ENCODE peak calls at places on chromosomes 3 and 15, in nine cellular contexts. X is bronchial epithelial cell, S is fibroblast of villous mesenchyme, M is breast epithelium, H is pancreas, F is PC-3, O is left ventricle myocardium inferior, V is K562, I is endothelial cell of umbilical vein. E is an unnamed sample.

GRCh38 chr15:95742836-95743235 is 587.7 kb upstream of the NR2F2 start:
- DNase-seq in H (no peak), I (peak; percentile 38), O (no peak), F (no peak), X (peak; percentile 68), V (no peak), M (no peak), S (no peak), E (no peak)

GRCh38 chr3:187989458-187990153 is 164.4 kb upstream of the LPP start:
- DNase-seq in X (no peak), M (no peak), H (no peak), F (no peak), V (no peak), O (no peak), S (no peak), I (no peak), E (peak; percentile 34)

GRCh38 chr3:182800508-182800907 is 7.2 kb downstream of the ATP11B start:
- DNase-seq in I (no peak), O (no peak), F (no peak), X (no peak), S (no peak), H (no peak), V (no peak), M (no peak), E (no peak)

GRCh38 chr3:183427206-183428139 is 946 bp downstream of the MCF2L2 start:
- DNase-seq in I (no peak), X (no peak), V (no peak), H (no peak), F (no peak), S (no peak), O (no peak), M (no peak), E (no peak)

GRCh38 chr3:101119535-101119934 is 126.3 kb upstream of the ABI3BP start:
- DNase-seq in M (no peak), F (peak; percentile 61), S (peak; percentile 59), I (no peak), H (no peak), X (peak; percentile 48), O (no peak), V (no peak), E (no peak)

GRCh38 chr3:23035927-23036640 is 167.0 kb upstream of the UBE2E2 start:
- DNase-seq in I (no peak), X (peak; percentile 68), S (no peak), V (no peak), M (no peak), H (no peak), F (peak; percentile 43), O (no peak), E (no peak)

GRCh38 chr3:114756506-114757279 is 390.4 kb downstream of the ZBTB20 start:
- DNase-seq in O (no peak), X (peak; percentile 57), S (peak; percentile 35), F (no peak), V (no peak), I (no peak), H (peak; percentile 38), M (no peak), E (no peak)

GRCh38 chr3:48268936-48269551 is 28.1 kb downstream of the ZNF589 start:
- DNase-seq in I (no peak), S (peak; percentile 17), X (peak; percentile 75), O (no peak), H (no peak), M (no peak), V (no peak), F (no peak), E (peak; percentile 60)

GRCh38 chr3:40691598-40691905 is 166.8 kb downstream of the ZNF621 start:
- DNase-seq in F (peak; percentile 24), V (no peak), M (no peak), H (no peak), S (no peak), I (peak; percentile 16), X (no peak), O (no peak), E (no peak)

GRCh38 chr3:123440181-123440580 is 8.7 kb downstream of the ADCY5 start:
- DNase-seq in S (no peak), O (no peak), X (no peak), M (no peak), V (no peak), H (no peak), I (no peak), F (no peak), E (no peak)

GRCh38 chr3:123392368-123392767 is 56.5 kb downstream of the ADCY5 start:
- DNase-seq in I (no peak), S (no peak), O (no peak), H (no peak), F (no peak), M (no peak), V (no peak), X (no peak), E (no peak)

GRCh38 chr3:162491957-162492356 is 995.3 kb downstream of the OTOL1 start:
- DNase-seq in H (no peak), V (no peak), M (no peak), S (peak; percentile 54), F (peak; percentile 42), O (no peak), I (no peak), X (no peak), E (no peak)

GRCh38 chr3:162492446-162493081 is 996.0 kb downstream of the OTOL1 start:
- DNase-seq in M (no peak), V (no peak), X (no peak), H (no peak), O (no peak), F (peak; percentile 75), S (peak; percentile 87), I (no peak), E (no peak)

GRCh38 chr3:162487138-162487537 is 990.5 kb downstream of the OTOL1 start:
- DNase-seq in V (no peak), X (peak; percentile 10), I (no peak), F (peak; percentile 28), H (no peak), O (no peak), M (no peak), S (peak; percentile 7), E (no peak)

DNA sequence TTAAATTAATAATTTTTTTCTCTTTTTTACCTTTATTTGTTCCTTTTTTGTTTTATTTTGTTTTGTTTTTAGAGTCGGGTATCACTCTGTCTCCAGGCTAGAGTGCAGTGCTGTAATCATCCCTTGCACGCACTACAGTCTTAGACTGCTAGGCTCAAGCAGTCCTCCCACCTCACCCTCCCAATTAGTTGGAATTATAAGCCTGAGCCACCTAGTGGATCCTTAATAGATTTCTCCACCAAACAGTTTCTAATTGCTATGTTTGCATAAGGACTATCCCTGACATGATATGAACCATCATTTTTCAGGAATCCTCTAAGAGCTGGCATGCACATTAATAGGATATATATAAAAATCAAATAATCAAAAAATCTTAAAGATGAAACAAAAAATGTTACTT is 993.2 kb downstream of the OTOL1 start:
- DNase-seq in H (no peak), V (no peak), S (peak; percentile 39), I (no peak), O (no peak), X (no peak), M (no peak), F (peak; percentile 53), E (no peak)
- TF ChIP-seq CTCF in H (no peak), V (no peak), S (peak; percentile 43), I (no peak), O (no peak), X (no peak), M (no peak), F (peak; percentile 57), E (peak; percentile 10)

DNA sequence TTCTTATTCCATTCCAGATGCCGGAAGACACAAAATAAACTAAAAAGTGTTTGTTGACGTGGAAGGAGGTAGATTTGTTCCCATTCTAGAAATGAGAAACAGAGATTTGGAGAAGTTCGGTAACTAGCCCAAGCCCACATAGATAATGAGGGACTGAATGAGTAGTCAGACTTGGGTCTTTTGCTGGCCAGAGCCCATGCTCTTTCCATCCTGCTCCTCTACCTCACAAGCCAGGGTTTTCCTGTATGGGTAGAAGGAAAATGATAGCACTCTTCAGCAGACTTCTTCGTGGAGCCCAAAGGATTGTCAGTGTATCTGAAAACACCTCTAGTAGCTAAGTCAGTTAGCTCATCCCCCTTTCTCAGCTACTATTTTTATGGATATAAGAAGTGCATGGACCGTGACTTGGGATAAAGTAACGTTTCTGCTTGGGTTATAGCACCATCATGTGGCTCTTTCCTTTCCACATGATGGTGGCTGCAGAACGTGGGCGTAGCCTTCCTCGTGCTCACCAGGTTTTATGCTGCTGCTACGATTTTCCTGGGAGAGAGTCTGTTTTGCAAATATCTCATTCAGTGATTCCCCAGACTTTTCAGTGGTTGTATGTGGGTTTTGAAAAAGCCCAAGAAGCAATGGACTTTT is 84.6 kb downstream of the DGKG start:
- DNase-seq in X (peak; percentile 66), S (peak; percentile 67), O (no peak), M (no peak), F (peak; percentile 56), I (peak; percentile 49), V (peak; percentile 18), H (no peak), E (no peak)
- TF ChIP-seq CTCF in X (peak; percentile 75), S (peak; percentile 62), O (peak; percentile 63), M (no peak), F (peak; percentile 57), I (peak; percentile 20), V (peak; percentile 33), H (no peak), E (peak; percentile 74)

GRCh38 chr15:79769933-79770332 is 126.9 kb downstream of the MTHFS start:
- DNase-seq in V (no peak), M (no peak), S (no peak), I (no peak), F (no peak), H (no peak), X (no peak), O (no peak), E (peak; percentile 30)

GRCh38 chr15:79769081-79769481 is 127.7 kb downstream of the MTHFS start:
- DNase-seq in I (no peak), M (no peak), S (peak; percentile 6), V (no peak), F (peak; percentile 71), O (no peak), H (no peak), X (peak; percentile 2), E (peak; percentile 62)
- TF ChIP-seq CTCF in I (no peak), M (no peak), S (peak; percentile 44), V (peak; percentile 60), F (peak; percentile 71), O (peak; percentile 39), H (no peak), X (peak; percentile 23), E (peak; percentile 23)

GRCh38 chr3:149612456-149612855 is 45.4 kb downstream of the WWTR1 start:
- DNase-seq in H (no peak), S (no peak), F (no peak), X (no peak), V (no peak), O (no peak), M (no peak), I (peak; percentile 92), E (no peak)

GRCh38 chr3:149615731-149616221 is 42.0 kb downstream of the WWTR1 start:
- DNase-seq in O (no peak), M (no peak), S (peak; percentile 51), H (no peak), I (peak; percentile 99), V (peak; percentile 15), F (peak; percentile 52), X (peak; percentile 18), E (no peak)

GRCh38 chr3:149611149-149611548 is 46.7 kb downstream of the WWTR1 start:
- DNase-seq in F (no peak), H (no peak), V (no peak), X (no peak), M (no peak), S (no peak), O (no peak), I (peak; percentile 53), E (no peak)

GRCh38 chr3:149610351-149611105 is 47.3 kb downstream of the WWTR1 start:
- DNase-seq in H (no peak), X (no peak), M (no peak), F (no peak), I (peak; percentile 64), V (no peak), S (peak; percentile 59), O (peak; percentile 53), E (no peak)

GRCh38 chr3:149613988-149614387 is 43.8 kb downstream of the WWTR1 start:
- DNase-seq in O (no peak), V (no peak), S (no peak), H (no peak), X (no peak), F (no peak), M (no peak), I (peak; percentile 66), E (no peak)
- TF ChIP-seq CTCF in O (no peak), V (no peak), S (no peak), H (no peak), X (no peak), F (no peak), M (no peak), I (no peak), E (no peak)